ENCODE peak calls at places on chromosomes 6 and 20, in five cellular contexts. One of them, this sample, is unnamed.

GRCh38 chr6:158284340-158285210 is 27.7 kb upstream of the TULP4 start:
- DNase-seq in effector memory CD4-positive, alpha-beta T cell: no peak
- DNase-seq in upper lobe of left lung: no peak
- DNase-seq in RWPE2: no peak
- DNase-seq in AG04450: peak
- DNase-seq in this sample: no peak

GRCh38 chr20:3277686-3278465 is 38.9 kb upstream of the SLC4A11 start:
- DNase-seq in effector memory CD4-positive, alpha-beta T cell: no peak
- DNase-seq in upper lobe of left lung: no peak
- DNase-seq in RWPE2: no peak
- DNase-seq in AG04450: no peak
- DNase-seq in this sample: no peak

GRCh38 chr20:18801516-18801915 is 12.1 kb upstream of the SCP2D1 start:
- DNase-seq in effector memory CD4-positive, alpha-beta T cell: no peak
- DNase-seq in upper lobe of left lung: no peak
- DNase-seq in RWPE2: no peak
- DNase-seq in AG04450: no peak
- DNase-seq in this sample: no peak

GRCh38 chr6:112833546-112834215 is 486.6 kb downstream of the RFPL4B start:
- DNase-seq in effector memory CD4-positive, alpha-beta T cell: no peak
- DNase-seq in upper lobe of left lung: no peak
- DNase-seq in RWPE2: no peak
- DNase-seq in AG04450: no peak
- DNase-seq in this sample: no peak

GRCh38 chr20:19403549-19403948 is 191.1 kb downstream of the SLC24A3 start:
- DNase-seq in effector memory CD4-positive, alpha-beta T cell: no peak
- DNase-seq in upper lobe of left lung: no peak
- DNase-seq in RWPE2: no peak
- DNase-seq in AG04450: no peak
- DNase-seq in this sample: no peak

GRCh38 chr6:87899499-87900147 is 148.0 kb upstream of the SPACA1 start:
- DNase-seq in effector memory CD4-positive, alpha-beta T cell: no peak
- DNase-seq in upper lobe of left lung: no peak
- DNase-seq in RWPE2: no peak
- DNase-seq in AG04450: no peak
- DNase-seq in this sample: no peak

GRCh38 chr6:113859349-113860164 is 2.4 kb downstream of the MARCKS start:
- DNase-seq in effector memory CD4-positive, alpha-beta T cell: no peak
- DNase-seq in upper lobe of left lung: peak
- DNase-seq in RWPE2: no peak
- DNase-seq in AG04450: no peak
- DNase-seq in this sample: peak

GRCh38 chr20:50799890-50800550 is 5.2 kb downstream of the BCAS4 start:
- DNase-seq in effector memory CD4-positive, alpha-beta T cell: no peak
- DNase-seq in upper lobe of left lung: no peak
- DNase-seq in RWPE2: no peak
- DNase-seq in AG04450: no peak
- DNase-seq in this sample: no peak

GRCh38 chr6:21899708-21900107 is 306.2 kb downstream of the SOX4 start:
- DNase-seq in effector memory CD4-positive, alpha-beta T cell: no peak
- DNase-seq in upper lobe of left lung: no peak
- DNase-seq in RWPE2: no peak
- DNase-seq in AG04450: no peak
- DNase-seq in this sample: no peak

GRCh38 chr20:47347661-47348462 is 8.6 kb downstream of the ZMYND8 start:
- DNase-seq in effector memory CD4-positive, alpha-beta T cell: no peak
- DNase-seq in upper lobe of left lung: no peak
- DNase-seq in RWPE2: no peak
- DNase-seq in AG04450: no peak
- DNase-seq in this sample: no peak

GRCh38 chr20:47348539-47349142 is 7.9 kb downstream of the ZMYND8 start:
- DNase-seq in effector memory CD4-positive, alpha-beta T cell: no peak
- DNase-seq in upper lobe of left lung: no peak
- DNase-seq in RWPE2: no peak
- DNase-seq in AG04450: no peak
- DNase-seq in this sample: no peak

GRCh38 chr20:47343007-47343472 is 13.5 kb downstream of the ZMYND8 start:
- DNase-seq in effector memory CD4-positive, alpha-beta T cell: no peak
- DNase-seq in upper lobe of left lung: no peak
- DNase-seq in RWPE2: no peak
- DNase-seq in AG04450: no peak
- DNase-seq in this sample: no peak

GRCh38 chr20:47345214-47345613 is 11.3 kb downstream of the ZMYND8 start:
- DNase-seq in effector memory CD4-positive, alpha-beta T cell: no peak
- DNase-seq in upper lobe of left lung: no peak
- DNase-seq in RWPE2: no peak
- DNase-seq in AG04450: no peak
- DNase-seq in this sample: no peak

GRCh38 chr20:47346172-47346571 is 10.3 kb downstream of the ZMYND8 start:
- DNase-seq in effector memory CD4-positive, alpha-beta T cell: no peak
- DNase-seq in upper lobe of left lung: no peak
- DNase-seq in RWPE2: no peak
- DNase-seq in AG04450: no peak
- DNase-seq in this sample: no peak
- H3K27ac ChIP-seq in effector memory CD4-positive, alpha-beta T cell: no peak
- H3K27ac ChIP-seq in upper lobe of left lung: no peak
- H3K27ac ChIP-seq in RWPE2: peak
- H3K27ac ChIP-seq in AG04450: no peak
- H3K27ac ChIP-seq in this sample: no peak

DNA sequence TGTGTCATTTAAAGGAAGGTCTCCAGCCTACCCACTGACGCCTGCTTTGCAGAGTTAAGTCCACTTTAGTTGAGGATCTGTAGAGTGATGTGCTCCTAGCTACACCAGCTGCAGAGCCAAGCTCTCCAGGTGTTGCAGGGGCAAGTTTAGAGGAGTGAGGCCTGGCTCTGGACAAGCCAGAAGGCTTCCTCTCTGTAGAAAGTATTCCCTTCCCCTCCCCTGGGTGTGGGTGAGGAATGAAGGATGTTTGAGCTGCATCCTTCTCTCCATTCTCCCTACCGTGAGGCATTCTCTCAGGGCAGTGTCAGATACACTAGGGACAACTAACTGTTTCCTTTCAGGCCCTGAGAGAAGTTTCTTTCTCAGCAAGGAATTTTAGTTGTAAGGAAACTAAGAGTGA is 66.5 kb downstream of the ELOVL5 start:
- DNase-seq in effector memory CD4-positive, alpha-beta T cell: no peak
- DNase-seq in upper lobe of left lung: no peak
- DNase-seq in RWPE2: no peak
- DNase-seq in AG04450: no peak
- DNase-seq in this sample: no peak
- H3K27ac ChIP-seq in effector memory CD4-positive, alpha-beta T cell: no peak
- H3K27ac ChIP-seq in upper lobe of left lung: peak
- H3K27ac ChIP-seq in RWPE2: no peak
- H3K27ac ChIP-seq in AG04450: no peak
- H3K27ac ChIP-seq in this sample: no peak

GRCh38 chr6:39177130-39177529 is 52.1 kb downstream of the KCNK5 start:
- DNase-seq in effector memory CD4-positive, alpha-beta T cell: no peak
- DNase-seq in upper lobe of left lung: no peak
- DNase-seq in RWPE2: no peak
- DNase-seq in AG04450: no peak
- DNase-seq in this sample: no peak

GRCh38 chr6:39178804-39179203 is 50.5 kb downstream of the KCNK5 start:
- DNase-seq in effector memory CD4-positive, alpha-beta T cell: no peak
- DNase-seq in upper lobe of left lung: no peak
- DNase-seq in RWPE2: no peak
- DNase-seq in AG04450: no peak
- DNase-seq in this sample: no peak

GRCh38 chr6:39182604-39183003 is 46.7 kb downstream of the KCNK5 start:
- DNase-seq in effector memory CD4-positive, alpha-beta T cell: no peak
- DNase-seq in upper lobe of left lung: no peak
- DNase-seq in RWPE2: no peak
- DNase-seq in AG04450: no peak
- DNase-seq in this sample: no peak

GRCh38 chr6:39181333-39181732 is 47.9 kb downstream of the KCNK5 start:
- DNase-seq in effector memory CD4-positive, alpha-beta T cell: no peak
- DNase-seq in upper lobe of left lung: no peak
- DNase-seq in RWPE2: no peak
- DNase-seq in AG04450: no peak
- DNase-seq in this sample: no peak

DNA sequence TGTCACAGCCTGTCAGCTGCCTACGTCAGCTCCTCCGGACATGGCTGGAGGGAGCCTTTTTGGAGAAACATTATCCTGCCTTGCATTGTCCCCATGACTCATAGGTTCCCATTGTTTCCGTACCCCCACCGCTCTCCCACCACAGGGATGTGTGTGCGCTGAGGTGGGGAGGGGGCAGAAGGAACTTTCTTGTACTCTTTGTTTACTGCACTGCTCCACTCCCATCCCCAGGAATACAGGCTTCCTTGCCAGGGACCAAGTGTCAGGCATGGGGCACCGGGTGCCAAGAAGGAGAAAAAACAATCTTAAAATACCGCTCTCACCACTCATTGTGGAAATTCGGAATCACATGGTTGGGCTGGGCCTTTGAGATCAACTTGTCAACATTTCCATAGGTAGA is 51.0 kb downstream of the KCNK5 start:
- DNase-seq in effector memory CD4-positive, alpha-beta T cell: no peak
- DNase-seq in upper lobe of left lung: no peak
- DNase-seq in RWPE2: no peak
- DNase-seq in AG04450: no peak
- DNase-seq in this sample: no peak
- H3K27ac ChIP-seq in effector memory CD4-positive, alpha-beta T cell: no peak
- H3K27ac ChIP-seq in upper lobe of left lung: no peak
- H3K27ac ChIP-seq in RWPE2: no peak
- H3K27ac ChIP-seq in AG04450: no peak
- H3K27ac ChIP-seq in this sample: no peak

DNA sequence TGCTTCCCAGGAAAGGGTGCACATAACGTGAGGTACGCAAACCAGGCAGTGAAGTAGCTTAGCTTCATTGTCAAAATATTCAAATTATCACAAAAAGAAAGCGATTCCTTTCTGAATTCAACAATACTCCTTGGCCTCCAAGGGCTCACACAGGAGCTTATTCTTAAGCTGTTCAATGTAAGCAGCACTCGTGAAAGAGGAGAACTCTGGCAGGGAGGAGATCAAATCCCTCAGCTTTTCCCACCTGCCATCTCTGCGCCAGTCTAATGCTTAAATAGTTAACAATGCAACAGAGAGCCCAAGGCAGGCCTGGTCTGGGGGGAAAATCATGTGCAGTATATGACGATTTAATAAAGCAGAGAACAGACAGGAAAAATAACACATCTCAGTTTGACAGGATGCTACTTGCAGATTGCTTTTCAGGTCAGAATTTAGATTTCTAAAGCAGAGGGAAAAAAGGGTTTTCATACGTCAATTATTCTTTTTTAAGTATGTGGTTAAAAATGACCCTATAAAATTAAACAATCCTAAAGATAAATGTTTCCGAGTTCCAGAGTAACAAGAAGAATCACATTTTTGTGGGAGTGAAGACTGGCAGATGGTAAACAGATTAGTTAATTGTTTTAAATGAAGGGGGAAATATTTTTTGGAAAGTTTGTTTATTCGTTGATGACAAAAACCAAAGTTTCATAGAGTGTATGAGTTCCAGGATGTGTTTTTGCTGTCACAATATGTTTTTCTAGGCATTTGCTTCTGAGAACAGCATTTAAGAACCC is 46.0 kb downstream of the PLAGL1 start:
- DNase-seq in effector memory CD4-positive, alpha-beta T cell: no peak
- DNase-seq in upper lobe of left lung: no peak
- DNase-seq in RWPE2: no peak
- DNase-seq in AG04450: no peak
- DNase-seq in this sample: no peak
- H3K27ac ChIP-seq in effector memory CD4-positive, alpha-beta T cell: no peak
- H3K27ac ChIP-seq in upper lobe of left lung: no peak
- H3K27ac ChIP-seq in RWPE2: no peak
- H3K27ac ChIP-seq in AG04450: no peak
- H3K27ac ChIP-seq in this sample: no peak

DNA sequence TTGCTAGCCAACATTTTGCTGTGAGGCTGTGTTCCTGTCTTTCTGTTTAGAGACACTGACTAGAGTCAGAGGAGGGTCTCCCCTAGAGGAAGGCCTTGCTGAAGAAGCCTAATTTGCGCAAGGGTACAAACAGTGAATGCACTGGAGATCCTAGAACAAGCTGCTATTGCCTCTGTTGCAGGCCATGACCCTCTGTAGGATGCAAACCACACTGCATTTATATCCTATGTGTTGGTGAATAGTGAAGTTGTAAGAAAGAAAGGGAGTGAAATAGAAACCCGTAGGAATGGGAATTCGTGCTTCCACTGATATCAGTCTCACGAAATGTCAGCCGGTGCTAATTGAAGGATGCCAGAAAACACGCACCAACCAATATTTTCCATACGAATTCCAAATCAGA is 88.2 kb downstream of the GJA1 start:
- DNase-seq in effector memory CD4-positive, alpha-beta T cell: no peak
- DNase-seq in upper lobe of left lung: no peak
- DNase-seq in RWPE2: no peak
- DNase-seq in AG04450: no peak
- DNase-seq in this sample: no peak
- H3K27ac ChIP-seq in effector memory CD4-positive, alpha-beta T cell: no peak
- H3K27ac ChIP-seq in upper lobe of left lung: no peak
- H3K27ac ChIP-seq in RWPE2: no peak
- H3K27ac ChIP-seq in AG04450: peak
- H3K27ac ChIP-seq in this sample: no peak

GRCh38 chr6:11013671-11014070 is 30.4 kb downstream of the ELOVL2 start:
- DNase-seq in effector memory CD4-positive, alpha-beta T cell: no peak
- DNase-seq in upper lobe of left lung: no peak
- DNase-seq in RWPE2: no peak
- DNase-seq in AG04450: no peak
- DNase-seq in this sample: no peak
- H3K27ac ChIP-seq in effector memory CD4-positive, alpha-beta T cell: no peak
- H3K27ac ChIP-seq in upper lobe of left lung: no peak
- H3K27ac ChIP-seq in RWPE2: no peak
- H3K27ac ChIP-seq in AG04450: no peak
- H3K27ac ChIP-seq in this sample: no peak